ENCODE peak calls at places on chromosomes 12 and 14, in five cellular contexts. X is A549, H is WTC11, Q is tibial nerve, E is AG09319. K is an unnamed sample.

GRCh38 chr12:25840678-25841077 is 117.8 kb upstream of the RASSF8 start:
- DNase-seq in X (no peak), H (no peak), Q (no peak), E (no peak), K (peak)

GRCh38 chr12:100293017-100293416 is 26.0 kb downstream of the SCYL2 start:
- DNase-seq in X (no peak), E (no peak), H (no peak), Q (no peak), K (no peak)

GRCh38 chr12:5177096-5177495 is 133.4 kb downstream of the KCNA5 start:
- DNase-seq in X (no peak), Q (no peak), E (no peak), H (no peak), K (no peak)

GRCh38 chr12:101490286-101490920 is 15.3 kb downstream of the SPIC start:
- DNase-seq in Q (no peak), H (peak), E (no peak), X (peak), K (no peak)

GRCh38 chr12:114687802-114688201 is 3.8 kb upstream of the TBX3 start:
- DNase-seq in H (no peak), X (no peak), Q (no peak), E (no peak), K (no peak)

GRCh38 chr14:73713206-73713803 is 879 bp downstream of the PNMA1 start:
- DNase-seq in E (no peak), Q (no peak), H (no peak), X (peak), K (no peak)

GRCh38 chr14:58479975-58480374 is 52.5 kb downstream of the KIAA0586 start:
- DNase-seq in E (no peak), H (no peak), Q (no peak), X (no peak), K (no peak)

GRCh38 chr12:85834378-85834777 is 1.8 kb downstream of the RASSF9 start:
- DNase-seq in Q (no peak), E (no peak), X (no peak), H (no peak), K (no peak)

GRCh38 chr14:54146601-54147000 is 190.0 kb upstream of the BMP4 start:
- DNase-seq in E (no peak), X (no peak), H (no peak), Q (no peak), K (no peak)

GRCh38 chr12:71282020-71282419 is 124.2 kb upstream of the TSPAN8 start:
- DNase-seq in X (no peak), H (no peak), E (no peak), Q (no peak), K (no peak)

GRCh38 chr12:76413121-76413520 is 64.9 kb upstream of the BBS10 start:
- DNase-seq in H (no peak), E (no peak), Q (no peak), X (no peak), K (no peak)

GRCh38 chr12:119964123-119964522 is 24.9 kb upstream of the BICDL1 start:
- DNase-seq in X (no peak), E (no peak), Q (no peak), H (no peak), K (no peak)

GRCh38 chr12:110983811-110984210 is 63.4 kb upstream of the MYL2 start:
- DNase-seq in E (no peak), X (no peak), H (no peak), Q (no peak), K (no peak)

GRCh38 chr14:103103461-103104388 is 9.2 kb downstream of the EXOC3L4 start:
- DNase-seq in Q (no peak), E (no peak), X (peak), H (peak), K (no peak)

GRCh38 chr12:98418357-98419075 is 96.9 kb upstream of the TMPO start:
- DNase-seq in E (peak), X (peak), Q (peak), H (peak), K (peak)

GRCh38 chr14:71931492-71932228 is 569 bp upstream of the RGS6 start:
- DNase-seq in X (no peak), Q (peak), E (no peak), H (no peak), K (no peak)

DNA sequence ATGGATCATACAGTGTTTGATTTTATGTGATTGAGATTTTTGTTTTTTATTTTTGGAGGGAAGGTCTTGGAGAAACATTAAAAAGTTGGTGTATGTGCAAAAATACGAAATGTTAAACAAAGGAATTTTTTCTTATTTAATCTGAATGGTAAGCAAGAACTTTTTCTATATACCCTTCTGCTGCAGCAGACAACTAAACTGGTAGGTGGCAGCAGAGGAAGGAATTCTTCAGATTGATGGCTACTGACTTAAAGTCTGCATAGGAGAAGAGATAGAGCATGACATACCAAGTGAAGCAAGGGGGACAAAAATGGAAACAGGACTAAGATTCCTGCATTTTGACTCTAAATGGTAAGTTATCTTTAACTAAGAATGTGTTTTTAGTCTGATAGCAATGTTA is 42.0 kb upstream of the A2ML1 start:
- DNase-seq in H (no peak), X (peak), Q (no peak), E (no peak), K (peak)
- TF ChIP-seq CTCF in H (no peak), X (peak), Q (peak), E (peak), K (peak)

GRCh38 chr14:22304324-22304723 is 284.7 kb downstream of the DAD1 start:
- DNase-seq in E (no peak), H (no peak), X (no peak), Q (no peak), K (no peak)

GRCh38 chr14:22305563-22306127 is 283.4 kb downstream of the DAD1 start:
- DNase-seq in X (no peak), Q (no peak), H (no peak), E (no peak), K (no peak)

GRCh38 chr14:22300646-22301045 is 288.4 kb downstream of the DAD1 start:
- DNase-seq in X (no peak), E (no peak), Q (no peak), H (no peak), K (no peak)

DNA sequence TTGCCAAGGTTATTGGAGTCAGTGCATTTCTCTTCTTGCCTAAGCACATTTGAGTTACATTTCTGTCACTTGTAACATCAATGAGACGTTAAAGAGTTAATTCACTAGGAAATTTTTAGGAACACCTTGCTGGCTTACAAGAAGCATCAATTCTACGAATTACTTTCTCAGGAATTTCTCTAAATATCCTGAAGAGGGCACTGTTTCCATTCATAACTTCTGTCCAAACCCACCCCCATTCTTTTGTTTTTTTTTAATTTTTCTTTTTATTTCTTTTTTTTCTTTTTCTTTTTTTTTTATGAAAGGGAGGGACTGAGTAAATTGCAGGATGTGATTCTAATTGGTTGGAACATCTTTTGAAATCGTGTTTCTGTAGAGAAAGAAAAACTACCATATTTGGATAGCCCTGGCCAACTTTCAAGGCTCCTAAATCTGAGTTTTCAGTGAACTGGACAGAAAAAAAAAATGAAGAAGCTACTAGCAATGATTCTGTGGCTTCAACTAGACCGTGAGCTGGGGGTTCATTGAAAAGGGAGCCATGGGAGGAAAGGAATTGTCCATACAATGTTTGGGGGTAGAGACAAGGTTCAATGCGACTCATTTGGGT is 285.3 kb downstream of the DAD1 start:
- DNase-seq in X (no peak), Q (no peak), E (no peak), H (no peak), K (no peak)
- TF ChIP-seq CTCF in X (peak), Q (no peak), E (peak), H (no peak), K (peak)

GRCh38 chr14:63924375-63924774 is 71.6 kb downstream of the SYNE2 start:
- DNase-seq in X (no peak), Q (no peak), H (no peak), E (no peak), K (no peak)

GRCh38 chr14:63923422-63923752 is 70.6 kb downstream of the SYNE2 start:
- DNase-seq in E (no peak), Q (no peak), H (no peak), X (no peak), K (no peak)

GRCh38 chr14:63928744-63929174 is 76.0 kb downstream of the SYNE2 start:
- DNase-seq in Q (no peak), H (no peak), E (no peak), X (no peak), K (no peak)

GRCh38 chr14:63922696-63923421 is 70.1 kb downstream of the SYNE2 start:
- DNase-seq in H (no peak), X (peak), Q (no peak), E (no peak), K (peak)

DNA sequence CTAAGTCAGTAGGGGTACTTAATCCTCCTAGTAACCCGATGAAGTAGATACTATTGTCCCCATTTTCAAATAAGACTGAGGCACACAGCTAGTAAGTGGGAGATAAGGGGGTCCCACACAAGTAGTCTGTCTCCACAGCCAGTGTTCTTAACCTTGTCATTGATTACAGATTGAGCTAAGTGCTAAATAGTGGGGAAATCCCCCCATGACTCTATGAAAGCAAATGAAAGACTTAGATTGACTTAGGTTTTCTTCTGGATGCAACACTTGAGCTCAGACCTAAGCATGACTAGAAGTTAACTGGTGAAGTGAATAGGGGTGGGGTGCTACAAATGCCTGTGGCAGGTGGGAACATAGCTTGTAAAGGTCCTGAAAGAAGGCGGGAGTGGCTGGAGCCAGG is 73.8 kb downstream of the SYNE2 start:
- DNase-seq in X (no peak), Q (no peak), H (no peak), E (no peak), K (no peak)
- TF ChIP-seq CTCF in X (no peak), Q (no peak), H (no peak), E (no peak), K (no peak)

DNA sequence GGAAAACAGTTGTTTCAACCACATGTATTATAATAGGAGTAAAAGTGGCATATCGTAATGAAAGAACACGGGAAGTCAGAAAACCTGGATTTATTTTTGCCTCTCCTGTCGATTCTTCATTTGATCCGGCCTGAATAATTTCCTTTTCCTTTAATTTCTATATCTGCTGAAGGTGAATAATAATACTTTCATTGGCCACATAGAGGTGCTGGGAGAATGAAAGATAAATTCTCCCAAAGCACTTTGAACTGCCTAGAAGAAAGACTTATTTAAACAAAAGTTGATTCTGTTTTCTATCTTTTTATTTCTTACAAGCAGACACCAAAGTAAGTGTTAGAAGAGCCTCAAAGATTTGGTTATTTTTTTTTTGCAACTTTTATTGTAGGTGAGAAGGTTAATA is 339.1 kb downstream of the RAD51B start:
- DNase-seq in Q (no peak), H (no peak), E (no peak), X (no peak), K (no peak)
- TF ChIP-seq CTCF in Q (no peak), H (no peak), E (no peak), X (no peak), K (no peak)

DNA sequence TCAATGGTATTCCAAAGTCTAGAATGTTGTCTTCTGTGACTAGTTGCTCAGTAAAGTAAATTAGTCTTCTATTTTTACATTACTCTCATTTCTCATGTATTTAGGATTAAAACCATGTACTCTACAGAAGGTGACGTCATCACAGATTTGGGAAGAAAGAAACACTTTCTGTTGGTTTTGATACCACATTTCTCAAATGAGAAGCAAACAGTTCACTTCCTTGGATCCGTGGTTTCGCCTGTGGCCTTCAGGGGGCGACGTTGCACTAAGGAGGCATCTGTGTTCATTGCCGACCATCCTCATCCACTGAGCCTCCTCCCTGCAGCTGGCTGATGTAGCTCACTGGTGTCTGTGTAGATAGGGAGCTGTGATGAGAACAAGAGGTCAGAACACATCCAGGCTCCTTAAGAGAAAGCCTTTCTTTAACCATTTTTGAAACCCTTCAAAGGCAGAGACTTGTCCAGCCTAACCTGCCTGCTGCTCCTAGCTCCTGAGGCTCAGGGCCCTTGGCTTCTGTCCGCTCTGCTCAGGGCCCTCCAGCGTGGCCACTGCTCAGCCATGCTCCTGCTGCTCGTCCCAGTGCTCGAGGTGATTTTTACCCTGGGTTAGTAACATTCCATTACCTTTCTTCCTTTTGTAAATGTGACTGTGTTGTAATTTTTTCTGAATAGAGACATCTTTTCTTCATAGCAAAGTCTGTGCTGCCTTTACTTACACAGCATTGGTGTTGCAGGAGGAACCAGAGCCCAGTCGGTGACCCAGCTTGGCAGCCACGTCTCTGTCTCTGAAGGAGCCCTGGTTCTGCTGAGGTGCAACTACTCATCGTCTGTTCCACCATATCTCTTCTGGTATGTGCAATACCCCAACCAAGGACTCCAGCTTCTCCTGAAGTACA is 220.6 kb upstream of the OR4E1 start:
- DNase-seq in X (no peak), H (peak), Q (no peak), E (no peak), K (no peak)
- TF ChIP-seq CTCF in X (no peak), H (peak), Q (no peak), E (no peak), K (no peak)

K was measured in AG09309.